ENCODE peak calls at places on chromosome 3, in seven cellular contexts. One of them, this sample, is unnamed.

GRCh38 chr3:192246847-192247520 is 480.4 kb downstream of the FGF12 start:
- DNase-seq in DMS153: no peak
- DNase-seq in CD8-positive, alpha-beta memory T cell: no peak
- DNase-seq in endothelial cell: no peak
- DNase-seq in stimulated activated CD4-positive, alpha-beta T cell treated with anti-CD3 and anti-CD28 coated beads, Interleukin-15, amount 100 ng/mL, for 1 hour: no peak
- DNase-seq in HTR-8/SVneo: no peak
- DNase-seq in nephron progenitor cell: no peak
- DNase-seq in this sample: no peak

GRCh38 chr3:118536764-118537163 is 497.9 kb downstream of the IGSF11 start:
- DNase-seq in endothelial cell: no peak
- DNase-seq in HTR-8/SVneo: no peak
- DNase-seq in stimulated activated CD4-positive, alpha-beta T cell treated with anti-CD3 and anti-CD28 coated beads, Interleukin-15, amount 100 ng/mL, for 1 hour: no peak
- DNase-seq in DMS153: no peak
- DNase-seq in nephron progenitor cell: no peak
- DNase-seq in CD8-positive, alpha-beta memory T cell: no peak
- DNase-seq in this sample: no peak

GRCh38 chr3:54515439-54516213 is 393.3 kb downstream of the CACNA2D3 start:
- DNase-seq in stimulated activated CD4-positive, alpha-beta T cell treated with anti-CD3 and anti-CD28 coated beads, Interleukin-15, amount 100 ng/mL, for 1 hour: no peak
- DNase-seq in DMS153: no peak
- DNase-seq in endothelial cell: no peak
- DNase-seq in HTR-8/SVneo: no peak
- DNase-seq in CD8-positive, alpha-beta memory T cell: no peak
- DNase-seq in nephron progenitor cell: no peak
- DNase-seq in this sample: no peak

GRCh38 chr3:150519026-150519425 is 27.3 kb downstream of the SERP1 start:
- DNase-seq in CD8-positive, alpha-beta memory T cell: no peak
- DNase-seq in HTR-8/SVneo: no peak
- DNase-seq in endothelial cell: no peak
- DNase-seq in stimulated activated CD4-positive, alpha-beta T cell treated with anti-CD3 and anti-CD28 coated beads, Interleukin-15, amount 100 ng/mL, for 1 hour: no peak
- DNase-seq in DMS153: no peak
- DNase-seq in nephron progenitor cell: no peak
- DNase-seq in this sample: no peak

GRCh38 chr3:70176224-70176623 is 136.2 kb downstream of the MDFIC2 start:
- DNase-seq in endothelial cell: no peak
- DNase-seq in DMS153: no peak
- DNase-seq in stimulated activated CD4-positive, alpha-beta T cell treated with anti-CD3 and anti-CD28 coated beads, Interleukin-15, amount 100 ng/mL, for 1 hour: no peak
- DNase-seq in CD8-positive, alpha-beta memory T cell: no peak
- DNase-seq in HTR-8/SVneo: no peak
- DNase-seq in nephron progenitor cell: no peak
- DNase-seq in this sample: no peak

GRCh38 chr3:122679467-122680291 is 960 bp upstream of the PARP14 start:
- DNase-seq in DMS153: no peak
- DNase-seq in HTR-8/SVneo: no peak
- DNase-seq in endothelial cell: peak
- DNase-seq in CD8-positive, alpha-beta memory T cell: no peak
- DNase-seq in nephron progenitor cell: peak
- DNase-seq in stimulated activated CD4-positive, alpha-beta T cell treated with anti-CD3 and anti-CD28 coated beads, Interleukin-15, amount 100 ng/mL, for 1 hour: no peak
- DNase-seq in this sample: no peak

GRCh38 chr3:12409625-12410596 is 74.4 kb upstream of the TSEN2 start:
- DNase-seq in HTR-8/SVneo: no peak
- DNase-seq in endothelial cell: no peak
- DNase-seq in CD8-positive, alpha-beta memory T cell: no peak
- DNase-seq in stimulated activated CD4-positive, alpha-beta T cell treated with anti-CD3 and anti-CD28 coated beads, Interleukin-15, amount 100 ng/mL, for 1 hour: no peak
- DNase-seq in DMS153: no peak
- DNase-seq in nephron progenitor cell: no peak
- DNase-seq in this sample: no peak

GRCh38 chr3:172257638-172258400 is 190.4 kb downstream of the GHSR start:
- DNase-seq in CD8-positive, alpha-beta memory T cell: no peak
- DNase-seq in endothelial cell: no peak
- DNase-seq in DMS153: no peak
- DNase-seq in stimulated activated CD4-positive, alpha-beta T cell treated with anti-CD3 and anti-CD28 coated beads, Interleukin-15, amount 100 ng/mL, for 1 hour: no peak
- DNase-seq in HTR-8/SVneo: no peak
- DNase-seq in nephron progenitor cell: no peak
- DNase-seq in this sample: no peak

GRCh38 chr3:61629442-61629841 is 68.1 kb downstream of the PTPRG start:
- DNase-seq in nephron progenitor cell: no peak
- DNase-seq in endothelial cell: no peak
- DNase-seq in HTR-8/SVneo: no peak
- DNase-seq in DMS153: no peak
- DNase-seq in CD8-positive, alpha-beta memory T cell: no peak
- DNase-seq in stimulated activated CD4-positive, alpha-beta T cell treated with anti-CD3 and anti-CD28 coated beads, Interleukin-15, amount 100 ng/mL, for 1 hour: no peak
- DNase-seq in this sample: no peak

GRCh38 chr3:105327662-105328337 is 38.9 kb upstream of the ALCAM start:
- DNase-seq in DMS153: no peak
- DNase-seq in nephron progenitor cell: no peak
- DNase-seq in endothelial cell: no peak
- DNase-seq in HTR-8/SVneo: no peak
- DNase-seq in stimulated activated CD4-positive, alpha-beta T cell treated with anti-CD3 and anti-CD28 coated beads, Interleukin-15, amount 100 ng/mL, for 1 hour: no peak
- DNase-seq in CD8-positive, alpha-beta memory T cell: no peak
- DNase-seq in this sample: no peak

This sample was measured in heart left ventricle.